ENCODE peak calls at places on chromosomes 2 and 18, in nine cellular contexts. One of them, this sample, is unnamed.

GRCh38 chr2:83305758-83306378 is 1153.2 kb downstream of the SUCLG1 start:
- DNase-seq in GM23338: no peak
- DNase-seq in pancreas: no peak
- DNase-seq in Peyer's patch: no peak
- DNase-seq in A549: no peak
- DNase-seq in colonic mucosa: no peak
- DNase-seq in PC-9: no peak
- DNase-seq in mammary epithelial cell: no peak
- DNase-seq in IMR-90: no peak
- DNase-seq in this sample: no peak

GRCh38 chr2:225010804-225011203 is 31.5 kb downstream of the DOCK10 start:
- DNase-seq in A549: peak
- DNase-seq in GM23338: no peak
- DNase-seq in pancreas: no peak
- DNase-seq in PC-9: no peak
- DNase-seq in IMR-90: peak
- DNase-seq in mammary epithelial cell: peak
- DNase-seq in colonic mucosa: no peak
- DNase-seq in Peyer's patch: no peak
- DNase-seq in this sample: no peak

GRCh38 chr18:31830686-31831085 is 70.0 kb upstream of the SLC25A52 start:
- DNase-seq in GM23338: no peak
- DNase-seq in Peyer's patch: no peak
- DNase-seq in pancreas: no peak
- DNase-seq in PC-9: no peak
- DNase-seq in colonic mucosa: no peak
- DNase-seq in IMR-90: no peak
- DNase-seq in mammary epithelial cell: no peak
- DNase-seq in A549: no peak
- DNase-seq in this sample: no peak

GRCh38 chr2:174011796-174012195 is 46.6 kb upstream of the SP3 start:
- DNase-seq in Peyer's patch: peak
- DNase-seq in IMR-90: no peak
- DNase-seq in pancreas: no peak
- DNase-seq in GM23338: no peak
- DNase-seq in mammary epithelial cell: no peak
- DNase-seq in A549: no peak
- DNase-seq in PC-9: no peak
- DNase-seq in colonic mucosa: no peak
- DNase-seq in this sample: no peak

GRCh38 chr2:189116059-189116458 is 63.5 kb downstream of the COL5A2 start:
- DNase-seq in pancreas: no peak
- DNase-seq in PC-9: no peak
- DNase-seq in colonic mucosa: no peak
- DNase-seq in IMR-90: no peak
- DNase-seq in Peyer's patch: no peak
- DNase-seq in mammary epithelial cell: no peak
- DNase-seq in GM23338: peak
- DNase-seq in A549: no peak
- DNase-seq in this sample: no peak

GRCh38 chr2:205650450-205650849 is 31.9 kb upstream of the NRP2 start:
- DNase-seq in A549: no peak
- DNase-seq in pancreas: no peak
- DNase-seq in IMR-90: peak
- DNase-seq in PC-9: peak
- DNase-seq in GM23338: peak
- DNase-seq in colonic mucosa: no peak
- DNase-seq in Peyer's patch: no peak
- DNase-seq in mammary epithelial cell: peak
- DNase-seq in this sample: peak

GRCh38 chr2:158665536-158666302 is 129.4 kb upstream of the DAPL1 start:
- DNase-seq in pancreas: no peak
- DNase-seq in Peyer's patch: no peak
- DNase-seq in mammary epithelial cell: no peak
- DNase-seq in GM23338: no peak
- DNase-seq in A549: no peak
- DNase-seq in colonic mucosa: no peak
- DNase-seq in IMR-90: peak
- DNase-seq in PC-9: no peak
- DNase-seq in this sample: peak

GRCh38 chr2:27832396-27832795 is 57.8 kb downstream of the RBKS start:
- DNase-seq in A549: no peak
- DNase-seq in PC-9: no peak
- DNase-seq in pancreas: no peak
- DNase-seq in mammary epithelial cell: peak
- DNase-seq in colonic mucosa: no peak
- DNase-seq in IMR-90: peak
- DNase-seq in GM23338: no peak
- DNase-seq in Peyer's patch: no peak
- DNase-seq in this sample: peak

DNA sequence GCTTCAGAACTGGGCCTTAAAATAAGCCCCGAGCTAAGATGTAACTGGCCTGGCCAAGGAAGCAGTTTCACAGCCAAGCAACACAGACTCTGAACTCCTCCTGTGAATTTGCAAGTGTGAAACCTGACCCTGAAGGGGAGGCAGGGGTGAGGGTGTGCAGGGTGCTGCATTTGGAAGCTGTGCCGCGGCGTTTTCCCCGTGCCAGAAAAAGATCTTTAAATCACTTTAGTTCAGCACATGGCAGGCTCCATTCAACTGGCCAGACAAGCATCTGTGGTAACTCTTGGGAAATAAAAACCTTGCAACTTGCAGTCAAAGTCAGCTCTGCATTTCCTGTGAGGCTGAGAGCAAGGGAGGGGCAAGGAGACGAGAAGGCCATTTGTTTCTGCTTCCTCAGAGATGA is 209.3 kb upstream of the SOX11 start:
- DNase-seq in pancreas: no peak
- DNase-seq in mammary epithelial cell: no peak
- DNase-seq in colonic mucosa: no peak
- DNase-seq in IMR-90: no peak
- DNase-seq in A549: no peak
- DNase-seq in GM23338: peak
- DNase-seq in PC-9: no peak
- DNase-seq in Peyer's patch: no peak
- DNase-seq in this sample: no peak
- H3K4me3 ChIP-seq in pancreas: no peak
- H3K4me3 ChIP-seq in mammary epithelial cell: no peak
- H3K4me3 ChIP-seq in colonic mucosa: no peak
- H3K4me3 ChIP-seq in IMR-90: no peak
- H3K4me3 ChIP-seq in A549: no peak
- H3K4me3 ChIP-seq in GM23338: no peak
- H3K4me3 ChIP-seq in PC-9: no peak
- H3K4me3 ChIP-seq in Peyer's patch: no peak
- H3K4me3 ChIP-seq in this sample: no peak

DNA sequence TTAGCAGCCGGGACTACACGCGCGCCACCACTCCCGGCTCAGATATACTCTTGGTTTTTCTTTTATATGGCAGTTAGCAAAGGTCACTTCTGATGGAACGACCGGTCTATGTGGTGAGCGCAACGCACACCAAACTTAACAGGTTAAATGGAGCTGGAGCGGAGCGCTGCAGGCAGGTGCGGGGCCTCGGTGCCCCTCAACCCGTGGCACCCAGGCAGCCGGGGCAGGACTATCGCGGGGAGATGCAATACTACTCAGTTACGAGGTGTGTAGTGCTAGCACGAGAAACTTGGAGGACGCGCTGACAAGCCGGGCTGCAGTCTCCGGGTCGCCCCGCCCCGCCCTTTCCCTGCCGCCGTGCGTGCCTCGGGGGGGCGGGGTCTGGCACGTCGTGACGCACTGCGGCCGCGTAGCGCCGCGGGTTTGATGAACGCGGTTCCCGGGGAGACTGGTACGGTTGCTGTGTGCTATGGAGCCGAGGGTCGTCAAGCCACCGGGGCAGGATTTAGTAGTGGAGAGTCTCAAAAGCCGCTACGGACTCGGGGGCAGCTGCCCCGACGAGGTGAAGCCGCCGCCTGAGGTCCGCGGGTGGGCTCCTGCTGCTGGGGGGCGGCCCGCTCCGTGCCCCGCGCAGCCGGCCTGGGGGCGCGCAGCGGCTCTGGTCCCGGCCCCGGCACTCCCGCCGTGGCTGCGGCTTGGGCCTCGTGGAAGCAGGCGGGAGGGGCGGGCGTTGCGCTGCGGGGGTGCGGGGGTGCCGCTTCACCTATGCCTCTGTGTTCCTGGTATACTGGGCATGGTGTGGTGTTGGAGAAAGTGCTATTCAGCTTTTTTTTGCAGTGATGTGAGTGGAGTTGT is at the start of gene CCDC138:
- DNase-seq in PC-9: peak
- DNase-seq in IMR-90: peak
- DNase-seq in GM23338: peak
- DNase-seq in pancreas: peak
- DNase-seq in mammary epithelial cell: peak
- DNase-seq in A549: peak
- DNase-seq in Peyer's patch: peak
- DNase-seq in colonic mucosa: peak
- DNase-seq in this sample: peak
- TF ChIP-seq CTCF in PC-9: no peak
- TF ChIP-seq CTCF in IMR-90: no peak
- TF ChIP-seq CTCF in GM23338: no peak
- TF ChIP-seq CTCF in pancreas: no peak
- TF ChIP-seq CTCF in mammary epithelial cell: no peak
- TF ChIP-seq CTCF in A549: no peak
- TF ChIP-seq CTCF in Peyer's patch: no peak
- TF ChIP-seq CTCF in colonic mucosa: no peak
- TF ChIP-seq CTCF in this sample: no peak

GRCh38 chr2:98458207-98458606 is 13.5 kb downstream of the INPP4A start:
- DNase-seq in pancreas: no peak
- DNase-seq in A549: peak
- DNase-seq in PC-9: peak
- DNase-seq in mammary epithelial cell: peak
- DNase-seq in GM23338: no peak
- DNase-seq in Peyer's patch: no peak
- DNase-seq in IMR-90: peak
- DNase-seq in colonic mucosa: no peak
- DNase-seq in this sample: no peak

GRCh38 chr2:98459776-98460175 is 15.1 kb downstream of the INPP4A start:
- DNase-seq in GM23338: no peak
- DNase-seq in colonic mucosa: no peak
- DNase-seq in A549: no peak
- DNase-seq in IMR-90: peak
- DNase-seq in pancreas: no peak
- DNase-seq in mammary epithelial cell: peak
- DNase-seq in Peyer's patch: no peak
- DNase-seq in PC-9: peak
- DNase-seq in this sample: no peak

GRCh38 chr2:98457045-98457696 is 12.5 kb downstream of the INPP4A start:
- DNase-seq in colonic mucosa: no peak
- DNase-seq in pancreas: no peak
- DNase-seq in A549: peak
- DNase-seq in mammary epithelial cell: peak
- DNase-seq in IMR-90: peak
- DNase-seq in Peyer's patch: no peak
- DNase-seq in GM23338: no peak
- DNase-seq in PC-9: peak
- DNase-seq in this sample: peak

GRCh38 chr2:98460573-98461560 is 16.2 kb downstream of the INPP4A start:
- DNase-seq in pancreas: no peak
- DNase-seq in mammary epithelial cell: no peak
- DNase-seq in PC-9: no peak
- DNase-seq in colonic mucosa: no peak
- DNase-seq in A549: no peak
- DNase-seq in GM23338: no peak
- DNase-seq in IMR-90: no peak
- DNase-seq in Peyer's patch: peak
- DNase-seq in this sample: no peak

DNA sequence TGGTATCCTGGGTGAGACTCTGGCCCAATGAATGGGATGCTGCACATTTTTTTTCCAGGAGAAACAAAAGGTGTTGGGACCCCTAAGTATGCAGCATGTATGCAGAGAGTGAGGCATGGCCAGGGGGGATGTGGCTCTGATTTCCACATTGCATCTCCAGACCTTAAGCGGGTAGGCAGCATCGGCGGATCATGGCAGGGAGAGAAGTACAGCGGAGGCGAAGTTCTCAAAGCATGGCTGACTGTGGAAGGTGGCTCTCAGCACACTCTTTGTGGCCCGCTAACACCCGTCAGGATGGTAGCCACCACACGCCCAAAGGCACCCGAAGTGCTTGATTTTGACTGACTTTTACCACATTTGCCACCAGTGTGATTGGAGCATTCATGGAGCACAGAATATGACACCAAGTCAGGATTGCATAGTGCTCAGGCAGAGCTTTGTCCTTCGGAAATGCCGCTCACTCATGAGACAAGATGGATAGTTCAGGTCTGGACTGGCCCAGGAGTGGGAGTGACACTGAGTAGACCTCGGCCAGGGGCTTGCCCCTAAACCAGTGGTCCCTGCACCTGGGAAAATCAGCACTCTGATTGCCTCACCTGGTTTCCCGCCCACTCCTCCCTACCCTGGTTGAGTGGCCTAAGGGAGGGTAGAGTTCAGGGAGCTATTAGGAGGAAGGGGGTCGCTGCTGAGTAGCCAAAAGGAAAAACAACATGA is 14.2 kb downstream of the INPP4A start:
- DNase-seq in A549: no peak
- DNase-seq in mammary epithelial cell: no peak
- DNase-seq in Peyer's patch: no peak
- DNase-seq in IMR-90: no peak
- DNase-seq in PC-9: no peak
- DNase-seq in GM23338: no peak
- DNase-seq in colonic mucosa: no peak
- DNase-seq in pancreas: no peak
- DNase-seq in this sample: no peak
- H3K4me3 ChIP-seq in A549: no peak
- H3K4me3 ChIP-seq in mammary epithelial cell: no peak
- H3K4me3 ChIP-seq in Peyer's patch: no peak
- H3K4me3 ChIP-seq in IMR-90: no peak
- H3K4me3 ChIP-seq in PC-9: no peak
- H3K4me3 ChIP-seq in GM23338: no peak
- H3K4me3 ChIP-seq in colonic mucosa: no peak
- H3K4me3 ChIP-seq in pancreas: no peak
- H3K4me3 ChIP-seq in this sample: no peak

GRCh38 chr2:168118733-168119518 is 128.5 kb downstream of the STK39 start:
- DNase-seq in GM23338: peak
- DNase-seq in PC-9: no peak
- DNase-seq in mammary epithelial cell: peak
- DNase-seq in A549: peak
- DNase-seq in pancreas: no peak
- DNase-seq in IMR-90: peak
- DNase-seq in Peyer's patch: no peak
- DNase-seq in colonic mucosa: peak
- DNase-seq in this sample: peak

GRCh38 chr2:168114619-168115018 is 132.8 kb downstream of the STK39 start:
- DNase-seq in Peyer's patch: no peak
- DNase-seq in colonic mucosa: no peak
- DNase-seq in pancreas: no peak
- DNase-seq in A549: no peak
- DNase-seq in PC-9: no peak
- DNase-seq in IMR-90: no peak
- DNase-seq in GM23338: no peak
- DNase-seq in mammary epithelial cell: no peak
- DNase-seq in this sample: no peak

GRCh38 chr2:168119519-168120141 is 127.8 kb downstream of the STK39 start:
- DNase-seq in GM23338: peak
- DNase-seq in PC-9: no peak
- DNase-seq in Peyer's patch: no peak
- DNase-seq in A549: peak
- DNase-seq in IMR-90: peak
- DNase-seq in pancreas: no peak
- DNase-seq in mammary epithelial cell: peak
- DNase-seq in colonic mucosa: peak
- DNase-seq in this sample: peak

GRCh38 chr2:168114021-168114420 is 133.4 kb downstream of the STK39 start:
- DNase-seq in colonic mucosa: no peak
- DNase-seq in IMR-90: no peak
- DNase-seq in pancreas: no peak
- DNase-seq in GM23338: no peak
- DNase-seq in PC-9: no peak
- DNase-seq in mammary epithelial cell: no peak
- DNase-seq in Peyer's patch: no peak
- DNase-seq in A549: no peak
- DNase-seq in this sample: no peak

DNA sequence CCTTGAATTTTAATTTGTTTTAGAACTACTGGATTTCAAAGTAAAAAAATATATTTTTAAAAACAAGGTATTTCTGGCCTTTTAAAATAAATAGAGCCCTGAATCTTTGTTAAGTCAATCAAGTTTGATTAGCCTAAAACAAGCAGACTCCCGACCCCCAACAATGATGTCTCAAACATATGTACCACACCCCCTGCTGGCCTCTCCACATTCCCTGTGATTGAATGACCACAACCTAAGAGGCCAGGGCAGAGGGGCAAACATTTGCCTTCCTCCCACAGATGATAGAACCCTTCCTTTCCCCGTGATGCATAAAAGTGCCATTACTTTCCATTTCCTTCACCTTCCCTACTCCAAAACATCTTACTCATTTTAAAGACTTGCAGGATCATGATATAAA is 130.9 kb downstream of the STK39 start:
- DNase-seq in A549: no peak
- DNase-seq in colonic mucosa: no peak
- DNase-seq in pancreas: no peak
- DNase-seq in GM23338: peak
- DNase-seq in mammary epithelial cell: no peak
- DNase-seq in PC-9: no peak
- DNase-seq in Peyer's patch: no peak
- DNase-seq in IMR-90: peak
- DNase-seq in this sample: no peak
- TF ChIP-seq CTCF in A549: no peak
- TF ChIP-seq CTCF in colonic mucosa: no peak
- TF ChIP-seq CTCF in pancreas: no peak
- TF ChIP-seq CTCF in GM23338: peak
- TF ChIP-seq CTCF in mammary epithelial cell: no peak
- TF ChIP-seq CTCF in PC-9: no peak
- TF ChIP-seq CTCF in Peyer's patch: no peak
- TF ChIP-seq CTCF in IMR-90: peak
- TF ChIP-seq CTCF in this sample: peak

This sample was measured in AG09309.